ENCODE peak calls at places on chromosomes 1 and 21, in six cellular contexts. N is pancreas, Z is lower lobe of right lung, Y is HCT116, A is adipocyte, Q is OCI-LY7. G is an unnamed sample.

GRCh38 chr21:16159971-16160350 is 430.2 kb downstream of the USP25 start:
- DNase-seq in N (no peak), Z (no peak), Y (no peak), A (no peak), Q (no peak), G (no peak)

GRCh38 chr1:198663996-198664789 is 25.4 kb downstream of the PTPRC start:
- DNase-seq in N (no peak), Z (no peak), Y (no peak), A (no peak), Q (peak; percentile 71), G (no peak)

GRCh38 chr1:211885746-211886522 is 55.4 kb upstream of the LPGAT1 start:
- DNase-seq in N (no peak), Z (no peak), Y (no peak), A (peak; percentile 13), Q (no peak), G (no peak)

GRCh38 chr1:188949701-188950100 is 1528.0 kb downstream of the BRINP3 start:
- DNase-seq in N (no peak), Z (no peak), Y (no peak), A (peak; percentile 12), Q (no peak), G (no peak)

GRCh38 chr1:115193026-115193425 is 103.7 kb upstream of the TSPAN2 start:
- DNase-seq in N (no peak), Z (no peak), Y (no peak), A (no peak), Q (no peak), G (no peak)

GRCh38 chr1:18686540-18686939 is 55.9 kb downstream of the PAX7 start:
- DNase-seq in N (no peak), Z (no peak), Y (no peak), A (no peak), Q (no peak), G (no peak)

GRCh38 chr1:43552813-43553212 is 22.1 kb downstream of the PTPRF start:
- DNase-seq in N (peak; percentile 77), Z (peak; percentile 76), Y (no peak), A (no peak), Q (no peak), G (no peak)

GRCh38 chr1:4627353-4627752 is 27.1 kb upstream of the AJAP1 start:
- DNase-seq in N (no peak), Z (no peak), Y (no peak), A (no peak), Q (no peak), G (no peak)

GRCh38 chr1:6009120-6010040 is 17.2 kb upstream of the NPHP4 start:
- DNase-seq in N (no peak), Z (peak; percentile 41), Y (no peak), A (no peak), Q (no peak), G (no peak)

GRCh38 chr1:16072616-16073484 is 601 bp downstream of the FAM131C start:
- DNase-seq in N (peak; percentile 31), Z (no peak), Y (no peak), A (peak; percentile 30), Q (no peak), G (no peak)

GRCh38 chr1:69737527-69738176 is 169.9 kb downstream of the LRRC7 start:
- DNase-seq in N (peak; percentile 35), Z (no peak), Y (peak; percentile 61), A (peak; percentile 73), Q (peak; percentile 61), G (no peak)

GRCh38 chr1:179141592-179142244 is 59.8 kb downstream of the TOR3A start:
- DNase-seq in N (no peak), Z (no peak), Y (no peak), A (peak; percentile 86), Q (no peak), G (no peak)

GRCh38 chr1:21896652-21897532 is 40.2 kb downstream of the HSPG2 start:
- DNase-seq in N (no peak), Z (peak; percentile 68), Y (no peak), A (peak; percentile 55), Q (no peak), G (peak; percentile 95)

GRCh38 chr1:10339815-10340214 is 59.0 kb upstream of the PGD start:
- DNase-seq in N (no peak), Z (no peak), Y (peak; percentile 6), A (peak; percentile 49), Q (no peak), G (no peak)

GRCh38 chr1:203491664-203492485 is 2.1 kb upstream of the OPTC start:
- DNase-seq in N (no peak), Z (no peak), Y (no peak), A (no peak), Q (no peak), G (no peak)

GRCh38 chr1:198157847-198158765 is 1.3 kb downstream of the NEK7 start:
- DNase-seq in N (no peak), Z (no peak), Y (no peak), A (peak; percentile 60), Q (peak; percentile 55), G (no peak)

GRCh38 chr1:205749094-205749825 is 722 bp downstream of the NUCKS1 start:
- DNase-seq in N (peak; percentile 91), Z (peak; percentile 95), Y (peak; percentile 83), A (peak; percentile 97), Q (peak; percentile 95), G (peak; percentile 97)

GRCh38 chr1:53070621-53071020 is 8.6 kb downstream of the PODN start:
- DNase-seq in N (no peak), Z (peak; percentile 24), Y (no peak), A (no peak), Q (no peak), G (no peak)

GRCh38 chr1:15005116-15005515 is 148.4 kb upstream of the TMEM51 start:
- DNase-seq in N (no peak), Z (no peak), Y (no peak), A (peak; percentile 16), Q (no peak), G (no peak)

GRCh38 chr1:29632436-29633270 is 396.3 kb downstream of the PTPRU start:
- DNase-seq in N (no peak), Z (no peak), Y (no peak), A (no peak), Q (no peak), G (no peak)

GRCh38 chr1:43822040-43822439 is 111.6 kb upstream of the ARTN start:
- DNase-seq in N (no peak), Z (no peak), Y (peak; percentile 90), A (peak; percentile 89), Q (no peak), G (no peak)

GRCh38 chr1:184639205-184639604 is 115.5 kb downstream of the EDEM3 start:
- DNase-seq in N (no peak), Z (no peak), Y (no peak), A (no peak), Q (no peak), G (no peak)

GRCh38 chr21:29237110-29238051 is 61.3 kb upstream of the BACH1 start:
- DNase-seq in N (no peak), Z (no peak), Y (no peak), A (peak; percentile 60), Q (no peak), G (no peak)

GRCh38 chr1:151472852-151473731 is 13.8 kb upstream of the POGZ start:
- DNase-seq in N (peak; percentile 43), Z (peak; percentile 64), Y (no peak), A (peak; percentile 78), Q (no peak), G (peak; percentile 93)

GRCh38 chr1:207873055-207873890 is 37.7 kb downstream of the CD34 start:
- DNase-seq in N (no peak), Z (peak; percentile 60), Y (no peak), A (no peak), Q (no peak), G (no peak)

GRCh38 chr1:176803042-176803441 is 340.1 kb downstream of the PAPPA2 start:
- DNase-seq in N (no peak), Z (no peak), Y (no peak), A (no peak), Q (no peak), G (no peak)

DNA sequence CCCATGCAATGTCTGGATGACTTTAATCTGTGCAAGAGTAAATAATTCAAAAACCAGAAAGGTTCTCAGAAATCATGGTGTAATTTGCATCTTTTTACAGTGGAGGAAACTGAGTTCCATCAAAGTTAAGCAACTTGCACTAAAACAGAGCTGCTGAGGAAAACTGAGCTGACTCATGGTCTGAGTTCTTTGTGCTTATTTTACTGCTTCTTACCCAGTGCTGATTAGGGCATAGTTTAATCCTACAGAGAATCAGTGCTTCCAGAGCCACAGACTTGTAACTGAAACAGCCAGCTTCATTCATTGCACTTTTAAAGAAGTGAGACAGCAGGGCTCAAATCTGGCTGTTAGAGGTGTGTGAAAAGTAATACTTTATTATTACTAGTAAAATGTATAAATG is 10.9 kb upstream of the RWDD3 start:
- DNase-seq in N (no peak), Z (no peak), Y (no peak), A (peak; percentile 63), Q (no peak), G (no peak)
- H3K4me1 ChIP-seq in N (peaks cover 12% of the 10 kb centered on the region), Z (no peaks in the 10 kb centered on the region), Y (no peaks in the 10 kb centered on the region), A (peaks cover 31% of the 10 kb centered on the region), Q (no peaks in the 10 kb centered on the region), G (peaks cover 14% of the 10 kb centered on the region)

GRCh38 chr1:76162254-76162653 is 87.7 kb downstream of the ST6GALNAC3 start:
- DNase-seq in N (no peak), Z (no peak), Y (no peak), A (no peak), Q (peak; percentile 26), G (no peak)
- H3K4me1 ChIP-seq in N (no peaks in the 10 kb centered on the region), Z (no peaks in the 10 kb centered on the region), Y (peaks cover 23% of the 10 kb centered on the region), A (peaks cover 4% of the 10 kb centered on the region), Q (peaks cover 8% of the 10 kb centered on the region), G (peaks cover 6% of the 10 kb centered on the region)

DNA sequence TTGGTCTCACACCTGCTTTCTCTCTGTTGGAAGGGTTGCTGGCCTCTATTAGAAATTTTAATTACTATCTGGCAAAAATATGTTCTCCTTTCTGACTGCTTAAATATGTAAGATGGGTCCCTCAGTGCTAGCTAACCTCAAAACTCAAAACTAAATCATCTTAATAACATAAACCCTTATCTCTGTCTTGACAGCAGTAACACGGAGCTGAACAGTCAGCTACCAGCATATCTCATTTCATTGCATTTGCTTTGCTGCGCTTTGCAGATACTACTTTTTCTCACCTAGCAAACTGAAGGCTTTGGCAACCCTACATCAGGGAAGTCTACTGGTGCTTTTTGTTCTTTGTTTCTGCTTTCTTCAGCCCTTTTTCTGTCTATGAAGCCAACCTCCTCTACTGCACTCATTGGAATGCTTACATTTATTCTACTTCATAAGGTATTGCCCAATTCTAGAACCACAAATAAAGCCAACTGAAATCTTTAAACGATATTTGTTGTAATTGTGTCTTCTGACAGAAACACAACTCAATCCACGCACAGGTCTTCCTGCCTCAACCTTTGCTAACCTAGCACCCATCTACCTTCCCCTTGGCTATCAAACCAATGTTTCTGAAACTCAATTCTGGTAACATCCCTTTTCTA is 95.6 kb downstream of the RERE start:
- DNase-seq in N (no peak), Z (no peak), Y (no peak), A (no peak), Q (no peak), G (no peak)
- H3K4me1 ChIP-seq in N (peaks cover 27% of the 10 kb centered on the region), Z (peaks cover 16% of the 10 kb centered on the region), Y (peaks cover 4% of the 10 kb centered on the region), A (peaks cover 5% of the 10 kb centered on the region), Q (peaks cover 38% of the 10 kb centered on the region), G (peaks cover 47% of the 10 kb centered on the region)

DNA sequence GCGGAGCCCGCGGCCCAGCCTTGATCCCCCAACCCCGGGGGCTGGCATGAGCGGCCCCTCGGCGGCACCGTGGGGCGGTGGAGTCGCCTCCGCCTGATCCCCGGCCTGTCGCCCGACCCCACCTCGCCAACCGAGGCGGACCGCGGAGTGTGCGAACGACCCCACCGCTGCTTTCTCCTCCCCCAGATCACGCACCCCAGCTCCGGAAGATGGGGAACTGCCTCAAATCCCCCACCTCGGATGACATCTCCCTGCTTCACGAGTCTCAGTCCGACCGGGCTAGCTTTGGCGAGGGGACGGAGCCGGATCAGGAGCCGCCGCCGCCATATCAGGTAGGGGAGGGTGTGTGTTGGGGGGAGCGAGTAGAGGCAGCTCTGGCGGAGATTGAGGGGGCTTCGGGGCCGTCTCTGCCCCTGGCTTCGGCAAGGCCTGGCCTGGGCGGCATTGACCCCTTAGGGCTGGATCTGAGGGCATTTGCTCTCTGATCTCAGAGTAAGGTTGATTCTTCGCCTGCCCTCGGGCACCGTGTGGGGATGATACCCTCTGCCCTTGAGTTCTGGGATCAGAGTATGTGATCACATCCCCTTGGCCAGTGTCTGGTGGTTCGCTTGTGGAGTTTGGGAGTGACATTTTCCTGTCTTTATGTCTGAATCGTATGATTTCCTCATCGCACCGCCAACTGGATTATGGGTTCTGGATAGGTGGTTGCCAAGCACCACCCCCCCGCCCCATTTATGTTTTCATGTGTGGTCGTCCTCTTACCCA is 657 bp downstream of the RNF11 start:
- DNase-seq in N (peak; percentile 43), Z (peak; percentile 59), Y (no peak), A (peak; percentile 78), Q (peak; percentile 15), G (no peak)
- H3K4me1 ChIP-seq in N (peaks cover 15% of the 10 kb centered on the region), Z (peaks cover 56% of the 10 kb centered on the region), Y (peaks cover 28% of the 10 kb centered on the region), A (peaks cover 32% of the 10 kb centered on the region), Q (peaks cover 20% of the 10 kb centered on the region), G (peaks cover 30% of the 10 kb centered on the region)